ENCODE peak calls at places on chromosome 10, in seven cellular contexts. I is psoas muscle; U is SJSA1; L is coronary artery; Z is CD8-positive, alpha-beta memory T cell; V is astrocyte; F is left ventricle myocardium inferior. K is an unnamed sample.

GRCh38 chr10:92990615-92991014 is 70.0 kb upstream of the CYP26C1 start:
- DNase-seq in I (no peak), U (no peak), L (no peak), Z (no peak), V (peak; percentile 24), F (no peak), K (no peak)

GRCh38 chr10:31789555-31789954 is 139.1 kb downstream of the ARHGAP12 start:
- DNase-seq in I (no peak), U (no peak), L (no peak), Z (no peak), V (no peak), F (no peak), K (no peak)

GRCh38 chr10:77949167-77949566 is 22.6 kb upstream of the DLG5 start:
- DNase-seq in I (peak; percentile 69), U (no peak), L (no peak), Z (no peak), V (peak; percentile 74), F (no peak), K (no peak)

GRCh38 chr10:60316029-60316428 is 73.6 kb downstream of the ANK3 start:
- DNase-seq in I (no peak), U (no peak), L (no peak), Z (no peak), V (no peak), F (no peak), K (no peak)

GRCh38 chr10:80196270-80196949 is 8.9 kb downstream of the ANXA11 start:
- DNase-seq in I (peak; percentile 84), U (no peak), L (peak; percentile 84), Z (peak; percentile 59), V (peak; percentile 59), F (no peak), K (peak; percentile 40)

GRCh38 chr10:77979221-77979620 is 50.1 kb downstream of the POLR3A start:
- DNase-seq in I (no peak), U (no peak), L (no peak), Z (no peak), V (no peak), F (no peak), K (no peak)

GRCh38 chr10:74292871-74293427 is 141.9 kb downstream of the ADK start:
- DNase-seq in I (no peak), U (peak; percentile 12), L (no peak), Z (no peak), V (peak; percentile 93), F (no peak), K (no peak)

GRCh38 chr10:61837748-61838055 is 63.8 kb upstream of the ARID5B start:
- DNase-seq in I (no peak), U (peak; percentile 52), L (no peak), Z (no peak), V (peak; percentile 25), F (no peak), K (no peak)

GRCh38 chr10:127919418-127920191 is 12.7 kb downstream of the PTPRE start:
- DNase-seq in I (no peak), U (peak; percentile 14), L (no peak), Z (no peak), V (peak; percentile 93), F (no peak), K (peak; percentile 28)

GRCh38 chr10:44300666-44301649 is 83.9 kb downstream of the CXCL12 start:
- DNase-seq in I (peak; percentile 55), U (peak; percentile 33), L (no peak), Z (no peak), V (peak; percentile 100), F (peak; percentile 53), K (no peak)

GRCh38 chr10:121500591-121501341 is 97.5 kb downstream of the FGFR2 start:
- DNase-seq in I (no peak), U (no peak), L (no peak), Z (no peak), V (no peak), F (no peak), K (no peak)

GRCh38 chr10:116998172-116998571 is 6.8 kb downstream of the SHTN1 start:
- DNase-seq in I (no peak), U (no peak), L (no peak), Z (no peak), V (no peak), F (no peak), K (no peak)

GRCh38 chr10:28137907-28138880 is 139.3 kb upstream of the ODAD2 start:
- DNase-seq in I (no peak), U (peak; percentile 24), L (no peak), Z (no peak), V (peak; percentile 84), F (no peak), K (no peak)

GRCh38 chr10:5938291-5938690 is 39.1 kb downstream of the IL15RA start:
- DNase-seq in I (no peak), U (no peak), L (no peak), Z (no peak), V (no peak), F (no peak), K (no peak)

GRCh38 chr10:128574616-128575210 is 448.5 kb upstream of the MKI67 start:
- DNase-seq in I (no peak), U (no peak), L (no peak), Z (no peak), V (no peak), F (no peak), K (no peak)

GRCh38 chr10:100267237-100268104 is at the start of gene CWF19L1:
- DNase-seq in I (peak; percentile 88), U (peak; percentile 80), L (peak; percentile 90), Z (peak; percentile 69), V (peak; percentile 86), F (peak; percentile 88), K (peak; percentile 66)

GRCh38 chr10:100265821-100266485 is 1.5 kb downstream of the CWF19L1 start:
- DNase-seq in I (no peak), U (no peak), L (no peak), Z (no peak), V (no peak), F (no peak), K (peak; percentile 14)
- H3K4me3 ChIP-seq in I (peak overlapping the region; percentile 95), U (peak overlapping the region; percentile 66), L (no peak overlapping the region), Z (no peak overlapping the region), V (no peak overlapping the region), F (peak overlapping the region; percentile 96), K (peak overlapping the region; percentile 96)

GRCh38 chr10:33253411-33253810 is 81.1 kb downstream of the NRP1 start:
- DNase-seq in I (no peak), U (no peak), L (no peak), Z (no peak), V (no peak), F (no peak), K (no peak)
- H3K4me3 ChIP-seq in I (no peak overlapping the region), U (no peak overlapping the region), L (no peak overlapping the region), Z (no peak overlapping the region), V (no peak overlapping the region), F (no peak overlapping the region), K (no peak overlapping the region)

GRCh38 chr10:111076191-111076681 is 593 bp upstream of the ADRA2A start:
- DNase-seq in I (peak; percentile 49), U (peak; percentile 74), L (no peak), Z (no peak), V (peak; percentile 22), F (peak; percentile 58), K (peak; percentile 14)

GRCh38 chr10:111075577-111076185 is 1.1 kb upstream of the ADRA2A start:
- DNase-seq in I (no peak), U (no peak), L (no peak), Z (no peak), V (no peak), F (no peak), K (no peak)

GRCh38 chr10:111078505-111079185 is 1.8 kb downstream of the ADRA2A start:
- DNase-seq in I (no peak), U (no peak), L (no peak), Z (no peak), V (no peak), F (no peak), K (no peak)

GRCh38 chr10:111077715-111078504 is 1.1 kb downstream of the ADRA2A start:
- DNase-seq in I (peak; percentile 29), U (peak; percentile 45), L (no peak), Z (no peak), V (no peak), F (peak; percentile 30), K (no peak)

DNA sequence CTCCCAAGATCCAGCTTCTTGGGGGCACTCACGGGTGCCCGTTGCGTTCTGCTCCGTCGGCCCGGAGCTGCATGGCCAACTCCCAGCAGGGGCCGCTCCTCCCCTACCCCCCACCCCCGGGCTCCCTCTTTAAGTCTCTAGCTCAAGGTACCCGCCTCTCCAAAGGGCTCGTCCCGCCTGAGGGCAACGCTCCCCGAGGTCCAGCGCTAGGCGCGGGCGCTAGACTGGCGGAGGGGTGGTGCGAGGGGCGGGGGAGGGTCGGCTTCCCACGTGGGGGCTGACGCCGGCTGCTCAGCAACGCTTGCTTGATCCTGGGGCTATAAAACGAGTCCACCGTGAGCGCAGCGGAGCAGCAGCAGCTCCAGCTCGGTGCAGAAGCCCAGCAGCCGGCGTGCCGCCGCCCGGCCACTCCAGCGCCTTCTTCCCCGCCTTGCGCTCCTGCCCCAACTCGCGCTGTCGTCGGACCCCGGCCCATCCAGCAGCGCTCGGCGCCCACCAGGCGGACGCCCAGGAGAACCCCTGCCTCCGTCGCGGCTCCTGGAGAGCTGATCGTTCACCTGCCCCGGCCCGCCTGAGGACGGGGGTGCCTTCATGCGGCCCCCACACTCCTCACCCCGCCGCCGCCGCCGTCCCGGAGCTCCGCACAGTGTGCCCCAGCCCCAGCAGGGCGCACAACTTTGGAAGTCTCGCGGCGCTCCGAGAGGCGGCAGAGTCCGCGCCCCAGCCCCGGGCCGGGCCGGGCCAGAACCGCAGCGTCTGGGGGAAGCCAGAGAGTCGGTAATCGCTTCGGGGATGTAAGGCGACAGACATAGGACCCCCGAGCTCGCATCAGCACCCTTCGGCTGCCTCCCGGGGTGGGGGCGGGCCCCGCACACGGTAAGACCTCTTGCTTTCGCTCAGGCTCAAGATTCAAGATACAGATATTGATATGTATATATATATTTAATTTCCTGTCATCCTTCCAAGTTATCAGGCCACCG is at the start of gene ADRA2A:
- DNase-seq in I (peak; percentile 23), U (peak; percentile 46), L (no peak), Z (no peak), V (peak; percentile 28), F (peak; percentile 35), K (no peak)
- H3K4me3 ChIP-seq in I (peak within 1 kb of the TSS; percentile 67), U (peak within 1 kb of the TSS; percentile 45), L (peak within 1 kb of the TSS; percentile 77), Z (peak within 1 kb of the TSS; percentile 50), V (peak within 1 kb of the TSS; percentile 54), F (peak within 1 kb of the TSS; percentile 69), K (no peak within 1 kb of the TSS)

GRCh38 chr10:132453470-132453861 is 56.5 kb downstream of the PWWP2B start:
- DNase-seq in I (no peak), U (no peak), L (no peak), Z (no peak), V (no peak), F (no peak), K (no peak)
- H3K4me3 ChIP-seq in I (peak overlapping the region; percentile 2), U (no peak overlapping the region), L (peak overlapping the region; percentile 57), Z (peak overlapping the region; percentile 28), V (no peak overlapping the region), F (peak overlapping the region; percentile 44), K (no peak overlapping the region)

GRCh38 chr10:34995925-34996324 is 94.2 kb downstream of the CUL2 start:
- DNase-seq in I (no peak), U (no peak), L (no peak), Z (no peak), V (no peak), F (no peak), K (no peak)
- H3K4me3 ChIP-seq in I (no peak overlapping the region), U (no peak overlapping the region), L (no peak overlapping the region), Z (no peak overlapping the region), V (no peak overlapping the region), F (no peak overlapping the region), K (no peak overlapping the region)

GRCh38 chr10:100724531-100725027 is 20.8 kb upstream of the PAX2 start:
- DNase-seq in I (no peak), U (no peak), L (no peak), Z (no peak), V (no peak), F (no peak), K (no peak)
- H3K4me3 ChIP-seq in I (no peak overlapping the region), U (no peak overlapping the region), L (peak overlapping the region; percentile 4), Z (no peak overlapping the region), V (no peak overlapping the region), F (peak overlapping the region; percentile 33), K (no peak overlapping the region)